ENCODE peak calls at places on chromosomes 16 and 17, in seven cellular contexts. P is astrocyte of the spinal cord, L is lung, H is ovary, F is AG04450, K is A549, S is cardiac fibroblast. J is an unnamed sample.

GRCh38 chr17:81951785-81952684 is 5.0 kb upstream of the MYADML2 start:
- DNase-seq in L (no peak), P (no peak), K (no peak), H (no peak), F (no peak), S (no peak), J (no peak)

GRCh38 chr16:31402687-31403086 is 9.6 kb downstream of the ITGAD start:
- DNase-seq in S (no peak), P (no peak), L (no peak), H (no peak), F (no peak), K (no peak), J (no peak)

GRCh38 chr16:2960183-2961010 is 3.7 kb upstream of the KREMEN2 start:
- DNase-seq in P (no peak), H (no peak), F (no peak), K (no peak), L (no peak), S (no peak), J (no peak)

GRCh38 chr16:85980686-85981085 is 81.7 kb downstream of the IRF8 start:
- DNase-seq in P (no peak), K (no peak), F (no peak), H (no peak), S (no peak), L (no peak), J (no peak)

GRCh38 chr16:83307206-83307990 is 500.4 kb upstream of the HSBP1 start:
- DNase-seq in S (no peak), K (no peak), F (no peak), H (no peak), L (no peak), P (no peak), J (no peak)

GRCh38 chr17:57999496-58000017 is 7.5 kb downstream of the SRSF1 start:
- DNase-seq in H (no peak), K (peak), P (peak), S (peak), L (no peak), F (peak), J (no peak)

GRCh38 chr17:41500131-41500911 is 5.1 kb downstream of the KRT13 start:
- DNase-seq in S (peak), H (no peak), P (peak), K (peak), F (no peak), L (no peak), J (no peak)

GRCh38 chr16:88951989-88952388 is 25.0 kb downstream of the CBFA2T3 start:
- DNase-seq in S (no peak), K (no peak), F (no peak), P (no peak), L (no peak), H (no peak), J (no peak)

GRCh38 chr17:19325542-19325941 is 37.0 kb downstream of the B9D1 start:
- DNase-seq in H (no peak), K (no peak), F (no peak), S (no peak), P (no peak), L (no peak), J (no peak)

GRCh38 chr16:17303101-17303500 is 167.7 kb downstream of the XYLT1 start:
- DNase-seq in S (no peak), P (no peak), K (no peak), L (no peak), F (no peak), H (no peak), J (no peak)

GRCh38 chr17:19561697-19562318 is 28.2 kb downstream of the SLC47A1 start:
- DNase-seq in H (no peak), F (no peak), L (no peak), S (no peak), K (no peak), P (no peak), J (no peak)

GRCh38 chr17:6070280-6070894 is at the start of gene WSCD1:
- DNase-seq in K (peak), P (no peak), L (no peak), S (no peak), H (no peak), F (no peak), J (no peak)

GRCh38 chr17:82985973-82986372 is 93.4 kb upstream of the METRNL start:
- DNase-seq in K (no peak), P (peak), L (peak), H (no peak), S (peak), F (no peak), J (peak)

GRCh38 chr16:82782715-82783251 is 156.0 kb downstream of the CDH13 start:
- DNase-seq in H (no peak), L (no peak), K (no peak), S (peak), F (no peak), P (peak), J (no peak)

GRCh38 chr16:1640261-1640956 is 28.2 kb downstream of the CRAMP1 start:
- DNase-seq in H (no peak), P (no peak), S (no peak), F (no peak), K (no peak), L (no peak), J (peak)

GRCh38 chr16:80974649-80975376 is 31.9 kb downstream of the CMC2 start:
- DNase-seq in K (peak), S (no peak), H (no peak), L (no peak), F (no peak), P (no peak), J (no peak)

GRCh38 chr16:50526796-50527195 is 21.4 kb upstream of the NKD1 start:
- DNase-seq in K (no peak), P (no peak), L (no peak), F (no peak), H (no peak), S (no peak), J (no peak)

GRCh38 chr17:68794636-68795503 is 160.3 kb downstream of the ABCA8 start:
- DNase-seq in L (no peak), H (peak), K (no peak), P (peak), S (peak), F (peak), J (no peak)

GRCh38 chr16:71867934-71868333 is 16.0 kb downstream of the ZNF821 start:
- DNase-seq in F (no peak), S (no peak), H (no peak), L (no peak), P (no peak), K (no peak), J (no peak)

GRCh38 chr17:54172654-54173316 is 350.1 kb downstream of the KIF2B start:
- DNase-seq in L (no peak), P (peak), K (peak), H (no peak), F (no peak), S (peak), J (no peak)

GRCh38 chr17:57834146-57834741 is 15.6 kb downstream of the MRPS23 start:
- DNase-seq in P (peak), K (no peak), L (no peak), H (no peak), F (no peak), S (peak), J (no peak)

GRCh38 chr16:14399397-14400284 is 230.4 kb downstream of the PARN start:
- DNase-seq in F (no peak), L (no peak), S (peak), K (peak), P (peak), H (peak), J (no peak)

GRCh38 chr16:86513471-86514277 is 3.3 kb downstream of the FOXF1 start:
- DNase-seq in P (no peak), L (no peak), S (no peak), F (no peak), H (no peak), K (no peak), J (no peak)

GRCh38 chr16:80931985-80932720 is 74.5 kb downstream of the CMC2 start:
- DNase-seq in P (peak), L (peak), H (peak), F (no peak), K (peak), S (peak), J (peak)

GRCh38 chr17:79036609-79037008 is 12.6 kb downstream of the C1QTNF1 start:
- DNase-seq in H (no peak), P (peak), F (peak), S (peak), K (peak), L (no peak), J (no peak)

GRCh38 chr16:4140652-4141051 is 24.4 kb upstream of the ADCY9 start:
- DNase-seq in S (peak), H (no peak), F (peak), L (no peak), K (no peak), P (peak), J (no peak)

GRCh38 chr16:88886915-88887521 is 20.6 kb upstream of the PABPN1L start:
- DNase-seq in L (peak), F (peak), K (no peak), H (peak), P (no peak), S (peak), J (no peak)

GRCh38 chr16:8716052-8716451 is 41.6 kb downstream of the ABAT start:
- DNase-seq in F (no peak), S (no peak), H (no peak), P (no peak), K (no peak), L (no peak), J (no peak)

GRCh38 chr17:45368661-45369060 is 51.8 kb upstream of the MAP3K14 start:
- DNase-seq in F (peak), S (peak), K (no peak), L (no peak), H (no peak), P (peak), J (no peak)

GRCh38 chr17:50372222-50372621 is 762 bp downstream of the MRPL27 start:
- DNase-seq in P (no peak), H (no peak), F (no peak), L (no peak), S (no peak), K (no peak), J (no peak)

GRCh38 chr16:51994597-51994996 is 552.3 kb downstream of the TOX3 start:
- DNase-seq in S (no peak), P (no peak), F (no peak), K (peak), L (peak), H (no peak), J (peak)

GRCh38 chr17:61405047-61405685 is 5.5 kb downstream of the TBX2 start:
- DNase-seq in L (no peak), F (no peak), P (no peak), S (no peak), K (no peak), H (no peak), J (no peak)

GRCh38 chr17:67414130-67414529 is 37.0 kb downstream of the PITPNC1 start:
- DNase-seq in H (no peak), F (no peak), K (no peak), L (no peak), S (no peak), P (no peak), J (no peak)

GRCh38 chr16:1333854-1334719 is 642 bp downstream of the BAIAP3 start:
- DNase-seq in H (no peak), L (no peak), K (no peak), F (no peak), S (no peak), P (no peak), J (no peak)

GRCh38 chr16:5060073-5060641 is 5.6 kb downstream of the C16orf89 start:
- DNase-seq in P (no peak), L (no peak), K (no peak), S (no peak), F (no peak), H (no peak), J (no peak)

GRCh38 chr16:26705346-26705745 is 361.4 kb upstream of the C16orf82 start:
- DNase-seq in L (no peak), H (no peak), P (no peak), S (no peak), F (no peak), K (no peak), J (no peak)

GRCh38 chr16:50371936-50372595 is 3.3 kb upstream of the BRD7 start:
- DNase-seq in K (no peak), S (peak), L (no peak), P (no peak), F (no peak), H (peak), J (no peak)

GRCh38 chr17:82407255-82407654 is 10.9 kb upstream of the HEXD start:
- DNase-seq in P (peak), H (no peak), S (no peak), L (no peak), K (peak), F (no peak), J (no peak)

GRCh38 chr17:32927724-32928526 is at the start of gene TMEM98:
- DNase-seq in K (no peak), P (no peak), S (peak), F (no peak), L (no peak), H (peak), J (peak)

GRCh38 chr17:32928527-32929287 is 754 bp downstream of the TMEM98 start:
- DNase-seq in K (no peak), F (no peak), L (no peak), P (peak), H (no peak), S (peak), J (no peak)

GRCh38 chr17:32930512-32930911 is 2.6 kb downstream of the TMEM98 start:
- DNase-seq in L (no peak), P (no peak), H (no peak), F (no peak), K (no peak), S (no peak), J (no peak)

GRCh38 chr17:32929288-32929574 is 1.3 kb downstream of the TMEM98 start:
- DNase-seq in F (no peak), K (no peak), L (no peak), H (no peak), P (no peak), S (peak), J (no peak)

GRCh38 chr17:32929588-32929987 is 1.6 kb downstream of the TMEM98 start:
- DNase-seq in L (no peak), P (no peak), S (no peak), K (no peak), H (no peak), F (no peak), J (no peak)
- H3K4me3 ChIP-seq in L (no peak), P (peak), S (no peak), K (no peak), H (peak), F (peak), J (no peak)

GRCh38 chr16:23124315-23124714 is 24.9 kb downstream of the USP31 start:
- DNase-seq in S (peak), F (no peak), P (peak), K (peak), L (no peak), H (no peak), J (no peak)
- H3K4me3 ChIP-seq in S (no peak), F (no peak), P (no peak), K (no peak), L (no peak), H (no peak), J (no peak)

GRCh38 chr17:75430159-75430748 is 24.8 kb upstream of the GRB2 start:
- DNase-seq in K (peak), S (peak), H (no peak), L (no peak), F (no peak), P (peak), J (no peak)
- H3K4me3 ChIP-seq in K (peak), S (no peak), H (no peak), L (no peak), F (no peak), P (no peak), J (no peak)

GRCh38 chr17:46977348-46977747 is 1.7 kb downstream of the RPRML start:
- DNase-seq in S (peak), L (no peak), F (no peak), H (no peak), P (no peak), K (peak), J (peak)
- H3K4me3 ChIP-seq in S (no peak), L (no peak), F (no peak), H (no peak), P (no peak), K (no peak), J (no peak)

GRCh38 chr17:36661688-36662087 is 60.3 kb downstream of the MRM1 start:
- DNase-seq in L (no peak), F (no peak), P (no peak), K (no peak), S (no peak), H (no peak), J (no peak)

GRCh38 chr17:36667922-36668321 is 66.5 kb downstream of the MRM1 start:
- DNase-seq in H (no peak), S (no peak), P (no peak), K (peak), L (no peak), F (no peak), J (no peak)

GRCh38 chr17:36661047-36661666 is 59.8 kb downstream of the MRM1 start:
- DNase-seq in K (no peak), F (no peak), H (no peak), S (no peak), P (no peak), L (no peak), J (no peak)

GRCh38 chr17:36668824-36669223 is 67.4 kb downstream of the MRM1 start:
- DNase-seq in K (no peak), L (no peak), P (no peak), F (no peak), S (no peak), H (no peak), J (no peak)

GRCh38 chr17:36665417-36665816 is 64.0 kb downstream of the MRM1 start:
- DNase-seq in S (no peak), K (peak), H (no peak), L (no peak), F (no peak), P (no peak), J (no peak)
- H3K4me3 ChIP-seq in S (no peak), K (no peak), H (no peak), L (no peak), F (no peak), P (no peak), J (no peak)

DNA sequence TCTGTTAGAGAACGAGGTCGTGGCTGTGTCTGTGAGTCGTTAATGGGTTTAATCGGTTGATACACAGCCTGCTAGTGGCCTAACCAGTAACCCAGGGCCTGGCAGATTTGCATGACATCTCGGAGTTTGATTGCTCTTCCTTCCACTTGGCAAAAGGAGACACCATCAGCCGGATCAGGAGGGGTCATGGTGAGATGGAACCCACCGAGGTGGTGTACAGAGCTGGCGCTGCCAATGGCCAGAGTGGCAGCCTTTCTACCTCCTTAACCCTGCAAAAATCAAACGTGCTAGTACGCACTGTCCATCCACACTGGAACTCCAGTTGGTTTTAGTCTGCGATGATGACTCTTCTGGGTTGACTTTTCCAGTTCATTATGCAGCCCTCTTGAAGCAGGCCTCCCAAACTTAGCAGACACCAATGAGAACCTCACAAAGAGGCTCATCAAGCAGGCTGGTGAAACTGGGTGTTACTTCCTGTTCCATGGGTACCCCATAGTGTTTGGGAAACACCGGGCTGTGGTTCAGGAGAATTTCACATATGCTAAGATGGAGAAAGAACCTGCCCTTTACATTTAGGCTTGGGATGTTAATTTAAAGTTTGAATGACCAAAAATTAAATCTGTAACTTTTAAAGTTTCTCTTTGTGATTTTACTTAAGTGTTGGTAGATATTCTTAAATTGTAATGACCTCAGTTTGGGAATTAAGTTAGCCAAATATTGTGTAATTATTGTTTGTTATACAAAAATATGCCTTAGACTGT is 4.2 kb downstream of the HS3ST3B1 start:
- DNase-seq in F (no peak), L (peak), P (peak), S (no peak), H (no peak), K (no peak), J (no peak)
- H3K4me3 ChIP-seq in F (peak), L (no peak), P (peak), S (peak), H (no peak), K (no peak), J (no peak)

GRCh38 chr16:67433131-67433719 is 2.3 kb downstream of the HSD11B2 start:
- DNase-seq in P (no peak), F (no peak), S (no peak), L (no peak), H (no peak), K (no peak), J (no peak)
- H3K4me3 ChIP-seq in P (no peak), F (no peak), S (no peak), L (no peak), H (no peak), K (no peak), J (no peak)

J was measured in pancreas.